ENCODE peak calls at places on chromosomes 3 and 15, in nine cellular contexts. O, F, G, D, N, Y, S, L and X are unnamed samples. For H3K27me3, the result is how much of the 10 kb centered on the place peaks cover.

GRCh38 chr3:13716540-13717221 is 163.2 kb downstream of the WNT7A start:
- DNase-seq in L (peak), D (no peak), Y (no peak), F (peak), G (peak), N (no peak), S (peak), O (no peak), X (no peak)

GRCh38 chr3:30124435-30125390 is 481.7 kb upstream of the TGFBR2 start:
- DNase-seq in O (no peak), D (no peak), Y (peak), F (no peak), L (peak), G (peak), S (no peak), N (peak), X (peak)

GRCh38 chr3:50204804-50205718 is at the start of gene SLC38A3:
- DNase-seq in N (peak), D (no peak), G (no peak), F (peak), L (no peak), S (no peak), Y (peak), O (no peak), X (no peak)

GRCh38 chr3:136962961-136963360 is 5.2 kb downstream of the IL20RB start:
- DNase-seq in F (no peak), S (no peak), O (no peak), D (no peak), Y (no peak), G (no peak), L (no peak), N (no peak), X (no peak)

GRCh38 chr3:64642327-64643151 is 45.3 kb downstream of the ADAMTS9 start:
- DNase-seq in F (no peak), N (no peak), S (no peak), Y (peak), O (no peak), L (no peak), G (no peak), D (no peak), X (no peak)

GRCh38 chr15:80934761-80935221 is 54.8 kb downstream of the MESD start:
- DNase-seq in L (no peak), N (no peak), O (no peak), F (no peak), S (no peak), D (no peak), G (peak), Y (no peak), X (no peak)

GRCh38 chr3:150414989-150415388 is 6.9 kb downstream of the TSC22D2 start:
- DNase-seq in D (no peak), L (no peak), F (no peak), S (no peak), G (no peak), Y (no peak), N (no peak), O (no peak), X (no peak)

GRCh38 chr15:32641517-32642059 is at the start of gene SCG5:
- DNase-seq in O (no peak), Y (no peak), N (peak), L (no peak), F (peak), G (no peak), D (no peak), S (peak), X (peak)

GRCh38 chr3:123640311-123641083 is 55.6 kb upstream of the HACD2 start:
- DNase-seq in O (no peak), F (no peak), G (no peak), S (no peak), L (no peak), Y (no peak), N (no peak), D (no peak), X (no peak)

GRCh38 chr15:55742927-55743614 is at the start of gene PRTG:
- DNase-seq in Y (peak), S (peak), N (peak), O (no peak), L (peak), G (peak), F (peak), D (peak), X (no peak)

GRCh38 chr3:12993623-12994356 is 79.4 kb downstream of the IQSEC1 start:
- DNase-seq in F (peak), Y (no peak), D (no peak), L (no peak), N (peak), G (no peak), O (no peak), S (peak), X (no peak)

GRCh38 chr3:62475940-62476339 is 102.6 kb upstream of the FEZF2 start:
- DNase-seq in Y (no peak), S (no peak), O (no peak), F (no peak), N (no peak), G (no peak), D (no peak), L (no peak), X (no peak)

GRCh38 chr3:48125026-48125704 is 63.1 kb downstream of the CDC25A start:
- DNase-seq in F (no peak), N (peak), O (no peak), G (no peak), L (no peak), Y (no peak), S (no peak), D (no peak), X (peak)

GRCh38 chr3:114428173-114428606 is 134.4 kb downstream of the TIGIT start:
- DNase-seq in G (no peak), N (no peak), O (no peak), Y (no peak), L (no peak), F (no peak), S (no peak), D (no peak), X (no peak)

GRCh38 chr3:184872200-184872599 is 60.2 kb downstream of the VPS8 start:
- DNase-seq in Y (no peak), F (no peak), N (no peak), S (no peak), O (no peak), D (no peak), L (no peak), G (no peak), X (no peak)

GRCh38 chr3:98564282-98565005 is 29.0 kb downstream of the CPOX start:
- DNase-seq in G (no peak), Y (no peak), L (no peak), S (no peak), N (no peak), F (no peak), D (no peak), O (no peak), X (no peak)

GRCh38 chr3:65946438-65946837 is 92.3 kb downstream of the MAGI1 start:
- DNase-seq in O (no peak), G (no peak), Y (no peak), N (peak), F (no peak), D (no peak), L (peak), S (peak), X (peak)

GRCh38 chr3:40574661-40575060 is 49.9 kb downstream of the ZNF621 start:
- DNase-seq in F (no peak), D (no peak), S (no peak), G (no peak), L (no peak), N (no peak), O (no peak), Y (no peak), X (no peak)

GRCh38 chr3:177816667-177817208 is 619.5 kb upstream of the TBL1XR1 start:
- DNase-seq in Y (no peak), N (peak), S (no peak), G (peak), D (peak), L (peak), O (peak), F (no peak), X (peak)

GRCh38 chr3:64082411-64082810 is 59.1 kb upstream of the PSMD6 start:
- DNase-seq in L (no peak), D (no peak), S (no peak), O (no peak), Y (no peak), N (no peak), G (no peak), F (no peak), X (peak)

GRCh38 chr3:173284301-173284700 is 113.2 kb upstream of the NLGN1 start:
- DNase-seq in N (no peak), G (no peak), F (no peak), D (no peak), O (no peak), L (no peak), S (no peak), Y (no peak), X (no peak)

GRCh38 chr3:13634615-13635014 is 85.7 kb downstream of the FBLN2 start:
- DNase-seq in O (no peak), F (no peak), G (no peak), D (no peak), Y (no peak), N (no peak), S (no peak), L (no peak), X (no peak)

GRCh38 chr15:65338366-65338765 is 33.9 kb downstream of the RNU5B-1 start:
- DNase-seq in S (no peak), N (no peak), O (no peak), Y (no peak), L (no peak), D (no peak), F (no peak), G (no peak), X (no peak)

GRCh38 chr3:48614044-48614443 is 4.6 kb upstream of the UQCRC1 start:
- DNase-seq in O (no peak), L (no peak), S (no peak), G (no peak), F (no peak), Y (no peak), D (peak), N (no peak), X (peak)

GRCh38 chr3:186383026-186383993 is 21.3 kb upstream of the DGKG start:
- DNase-seq in F (no peak), N (no peak), G (peak), D (no peak), Y (no peak), S (no peak), L (no peak), O (no peak), X (no peak)

GRCh38 chr15:38660726-38661125 is 96.1 kb upstream of the RASGRP1 start:
- DNase-seq in S (no peak), N (no peak), Y (no peak), O (no peak), G (no peak), D (no peak), L (no peak), F (no peak), X (peak)

GRCh38 chr15:72375501-72375845 is 341 bp downstream of the HEXA start:
- DNase-seq in D (no peak), L (peak), G (no peak), S (no peak), N (peak), Y (no peak), F (no peak), O (no peak), X (peak)

GRCh38 chr3:194267744-194268658 is 83.1 kb downstream of the CPN2 start:
- DNase-seq in Y (no peak), F (no peak), L (no peak), S (no peak), O (no peak), D (peak), G (peak), N (peak), X (no peak)

GRCh38 chr15:50051811-50052419 is 67.1 kb downstream of the ATP8B4 start:
- DNase-seq in O (peak), G (peak), F (no peak), D (peak), N (peak), S (no peak), L (peak), Y (peak), X (peak)

GRCh38 chr15:94445529-94446160 is 214.3 kb downstream of the MCTP2 start:
- DNase-seq in O (no peak), D (no peak), S (no peak), G (no peak), Y (no peak), N (no peak), F (no peak), L (no peak), X (peak)

GRCh38 chr3:126926684-126927404 is 56.1 kb upstream of the PLXNA1 start:
- DNase-seq in Y (no peak), D (no peak), O (peak), S (no peak), N (peak), L (peak), G (peak), F (no peak), X (peak)
- TF ChIP-seq CTCF in Y (no peak), D (no peak), O (no peak), S (no peak), N (no peak), L (no peak), G (peak), F (no peak), X (peak)

DNA sequence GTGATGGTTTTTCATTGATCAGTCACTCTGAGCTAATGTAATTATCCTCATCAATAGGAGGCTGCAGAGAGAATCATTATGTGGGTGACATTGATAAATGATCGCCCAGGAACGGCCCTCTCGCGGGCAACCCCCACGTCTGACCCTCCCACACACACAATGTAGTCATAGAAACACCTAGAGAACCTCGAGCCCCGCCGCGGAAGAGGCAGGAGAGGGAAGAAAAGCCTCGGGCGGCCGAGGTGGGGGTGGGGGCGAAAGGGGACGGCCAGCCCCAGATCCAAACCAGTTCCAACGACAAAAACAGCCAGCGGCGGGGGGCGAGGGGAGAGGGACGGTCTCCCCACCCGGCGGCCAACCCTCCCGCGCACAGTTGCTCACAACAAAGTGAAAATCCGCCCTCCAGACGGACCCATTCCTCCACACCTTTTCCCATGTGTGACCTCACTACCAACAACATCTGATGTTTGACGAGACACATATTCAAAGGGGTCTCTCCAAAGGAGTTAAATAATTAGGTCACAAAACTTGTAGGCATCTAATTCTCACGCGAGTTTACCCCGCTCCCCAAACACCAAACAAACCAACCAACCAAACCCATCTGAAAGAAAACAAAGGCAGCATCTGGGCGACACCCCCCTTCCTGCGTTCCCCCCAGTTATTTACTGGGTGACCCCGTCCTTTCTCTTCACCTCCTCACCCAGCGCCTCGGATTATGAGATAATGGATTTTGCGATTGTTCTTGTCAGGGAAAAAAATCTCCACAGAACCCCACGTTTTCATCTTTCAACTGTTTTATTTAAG is 212.9 kb downstream of the MEIS2 start:
- DNase-seq in Y (peak), N (peak), L (no peak), S (no peak), G (no peak), F (peak), D (no peak), O (no peak), X (no peak)
- H3K4me3 ChIP-seq in Y (peak), N (no peak), L (no peak), S (peak), G (peak), F (no peak), D (peak), O (no peak), X (peak)

GRCh38 chr3:187973977-187974856 is 179.7 kb upstream of the LPP start:
- DNase-seq in N (no peak), L (no peak), Y (no peak), S (no peak), D (no peak), O (no peak), F (no peak), G (no peak), X (no peak)
- H3K27me3 ChIP-seq in N (under half), L (under half), Y (under half), S (under half), D (under half), O (under half), F (under half), G (under half), X (under half)

DNA sequence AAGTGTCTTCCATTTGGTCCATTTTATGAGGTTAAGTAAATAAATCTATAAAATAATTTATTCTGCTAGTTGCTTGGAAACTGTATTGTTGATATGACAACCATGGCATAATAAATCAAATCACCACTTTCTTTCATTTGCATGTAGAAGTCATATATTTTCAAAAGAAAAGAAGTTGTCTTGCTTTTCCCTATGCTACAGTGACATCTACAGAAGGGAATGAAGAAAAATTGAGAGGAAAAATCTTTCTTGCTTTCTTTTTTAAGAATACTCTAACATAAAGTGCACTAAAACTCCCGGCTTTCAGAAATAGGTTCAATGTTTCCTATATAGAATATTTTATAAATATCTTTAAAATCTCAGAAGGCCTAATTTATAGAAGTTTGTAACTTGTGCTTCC is 228.4 kb downstream of the ZBBX start:
- DNase-seq in N (no peak), O (no peak), Y (no peak), G (no peak), D (no peak), L (no peak), S (no peak), F (no peak), X (no peak)
- TF ChIP-seq CTCF in N (no peak), O (no peak), Y (no peak), G (peak), D (no peak), L (no peak), S (no peak), F (no peak), X (no peak)

GRCh38 chr15:45200001-45200798 is 12.4 kb upstream of the SHF start:
- DNase-seq in S (peak), D (peak), G (peak), L (peak), F (peak), N (peak), O (peak), Y (peak), X (peak)

GRCh38 chr15:45198337-45199135 is 10.8 kb upstream of the SHF start:
- DNase-seq in D (peak), G (peak), F (peak), O (peak), Y (peak), N (peak), L (peak), S (peak), X (peak)

GRCh38 chr15:45199136-45199810 is 11.5 kb upstream of the SHF start:
- DNase-seq in O (no peak), Y (no peak), L (no peak), G (no peak), N (peak), S (no peak), D (peak), F (no peak), X (peak)

GRCh38 chr15:45200799-45201556 is 13.2 kb upstream of the SHF start:
- DNase-seq in S (peak), L (peak), D (peak), O (peak), Y (peak), G (peak), N (peak), F (peak), X (peak)

DNA sequence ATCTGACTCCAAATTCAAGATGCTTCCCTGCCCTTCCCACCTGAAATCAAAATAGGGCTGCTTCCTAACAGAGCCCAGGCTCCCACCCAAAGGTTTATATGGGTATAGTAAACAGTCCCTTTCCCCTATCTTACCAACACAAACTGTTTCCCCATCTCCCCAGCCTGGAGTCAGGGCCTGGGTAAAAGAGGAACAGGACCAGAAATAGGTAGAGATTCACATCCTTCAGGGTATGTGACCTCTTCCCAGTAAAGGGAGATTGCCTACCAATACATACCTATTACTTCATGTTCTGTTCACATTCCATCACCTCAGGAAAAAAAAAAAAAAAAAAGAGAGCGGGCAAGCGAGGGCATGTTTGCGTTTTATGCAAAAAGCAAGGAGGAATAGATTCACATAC is 9.7 kb upstream of the SHF start:
- DNase-seq in G (no peak), Y (no peak), F (no peak), N (no peak), O (no peak), D (no peak), S (no peak), L (no peak), X (peak)
- H3K4me3 ChIP-seq in G (peak), Y (peak), F (no peak), N (no peak), O (no peak), D (peak), S (peak), L (no peak), X (no peak)